ENCODE peak calls at places on chromosomes 16 and 17, in ten cellular contexts. G, B, C, P, W, L, A, Z, I and S are unnamed samples.

GRCh38 chr17:59366773-59367656 is 35.6 kb downstream of the YPEL2 start:
- DNase-seq in G (no peak), B (no peak), C (no peak), P (peak), W (peak), L (peak), A (no peak), Z (peak), I (peak), S (peak)

GRCh38 chr16:67661101-67661661 is 421 bp downstream of the PARD6A start:
- DNase-seq in G (no peak), B (no peak), C (no peak), P (no peak), W (no peak), L (peak), A (no peak), Z (no peak), I (no peak), S (no peak)

GRCh38 chr16:49280861-49281331 is 742 bp downstream of the CBLN1 start:
- DNase-seq in G (no peak), B (no peak), C (no peak), P (no peak), W (no peak), L (no peak), A (no peak), Z (no peak), I (no peak), S (no peak)

GRCh38 chr16:82699711-82700495 is 73.1 kb downstream of the CDH13 start:
- DNase-seq in G (no peak), B (no peak), C (no peak), P (peak), W (peak), L (peak), A (peak), Z (peak), I (no peak), S (no peak)

GRCh38 chr16:27720731-27721547 is 171.0 kb downstream of the KATNIP start:
- DNase-seq in G (no peak), B (no peak), C (no peak), P (no peak), W (no peak), L (no peak), A (no peak), Z (no peak), I (peak), S (no peak)

GRCh38 chr17:32504166-32504990 is 17.6 kb downstream of the CDK5R1 start:
- DNase-seq in G (no peak), B (no peak), C (peak), P (no peak), W (no peak), L (no peak), A (peak), Z (no peak), I (no peak), S (peak)

GRCh38 chr17:59505610-59506276 is 59.7 kb upstream of the DHX40 start:
- DNase-seq in G (no peak), B (no peak), C (no peak), P (no peak), W (no peak), L (peak), A (no peak), Z (no peak), I (no peak), S (no peak)

GRCh38 chr16:55437627-55438026 is 41.4 kb upstream of the MMP2 start:
- DNase-seq in G (no peak), B (peak), C (no peak), P (no peak), W (peak), L (no peak), A (no peak), Z (no peak), I (no peak), S (no peak)

GRCh38 chr17:2400474-2400866 is 390 bp downstream of the MNT start:
- DNase-seq in G (no peak), B (peak), C (peak), P (no peak), W (peak), L (peak), A (no peak), Z (peak), I (peak), S (peak)

DNA sequence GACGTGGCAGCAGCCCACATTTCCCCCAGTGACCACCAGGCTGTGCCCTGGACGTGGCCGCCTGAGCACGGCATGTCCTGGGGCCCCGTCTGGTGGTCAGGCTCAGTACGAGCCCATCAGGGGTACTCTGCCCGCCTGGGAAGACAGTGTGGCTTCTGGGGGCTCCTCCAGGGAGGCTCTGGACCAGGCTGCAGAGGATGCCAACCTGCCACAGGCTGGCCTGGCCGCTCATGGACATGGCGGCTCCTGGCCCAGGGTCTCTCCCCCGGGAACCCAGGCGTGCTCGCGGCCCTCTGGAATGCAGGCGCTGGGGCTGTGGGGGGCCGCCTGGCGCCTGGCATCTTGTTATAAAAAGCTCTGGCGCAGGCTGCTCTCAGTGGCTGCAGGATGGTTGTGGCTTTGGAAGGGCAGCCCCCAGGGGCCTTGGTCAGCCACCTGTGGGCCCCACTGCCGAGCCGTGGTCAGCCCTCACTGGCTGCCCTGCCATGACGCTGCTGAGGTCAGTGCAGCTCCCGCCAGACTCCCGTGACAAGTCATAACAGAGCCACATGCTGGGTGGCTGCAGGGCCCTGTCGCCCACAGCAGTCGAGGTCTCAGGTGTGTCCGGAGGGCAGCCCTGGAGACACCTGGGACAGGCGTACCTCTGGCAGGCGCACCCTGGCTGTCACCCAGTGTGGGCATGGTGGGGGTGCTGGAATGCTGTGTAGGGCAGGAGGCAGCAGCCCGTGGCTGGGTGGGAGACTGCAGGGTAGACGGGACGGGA is 15.0 kb downstream of the CENPX start:
- DNase-seq in G (no peak), B (no peak), C (no peak), P (no peak), W (no peak), L (no peak), A (no peak), Z (no peak), I (no peak), S (no peak)
- TF ChIP-seq CTCF in G (no peak), B (no peak), C (no peak), P (no peak), W (no peak), L (no peak), A (no peak), Z (no peak), I (no peak), S (no peak)

GRCh38 chr17:7405413-7405881 is 1.6 kb upstream of the TMEM256 start:
- DNase-seq in G (no peak), B (no peak), C (no peak), P (no peak), W (no peak), L (no peak), A (no peak), Z (no peak), I (no peak), S (no peak)
- TF ChIP-seq CTCF in G (no peak), B (no peak), C (no peak), P (no peak), W (no peak), L (no peak), A (no peak), Z (no peak), I (no peak), S (no peak)

GRCh38 chr17:22503322-22503899 is 811.1 kb downstream of the KCNJ18 start:
- DNase-seq in G (no peak), B (no peak), C (no peak), P (no peak), W (no peak), L (no peak), A (no peak), Z (no peak), I (no peak), S (no peak)

GRCh38 chr17:22507823-22508222 is 815.5 kb downstream of the KCNJ18 start:
- DNase-seq in G (no peak), B (no peak), C (peak), P (no peak), W (no peak), L (peak), A (no peak), Z (no peak), I (no peak), S (no peak)

GRCh38 chr17:22505660-22506059 is 813.3 kb downstream of the KCNJ18 start:
- DNase-seq in G (no peak), B (no peak), C (no peak), P (no peak), W (no peak), L (no peak), A (no peak), Z (no peak), I (no peak), S (no peak)

GRCh38 chr17:22506231-22506630 is 813.9 kb downstream of the KCNJ18 start:
- DNase-seq in G (no peak), B (no peak), C (peak), P (no peak), W (no peak), L (no peak), A (no peak), Z (no peak), I (no peak), S (no peak)

DNA sequence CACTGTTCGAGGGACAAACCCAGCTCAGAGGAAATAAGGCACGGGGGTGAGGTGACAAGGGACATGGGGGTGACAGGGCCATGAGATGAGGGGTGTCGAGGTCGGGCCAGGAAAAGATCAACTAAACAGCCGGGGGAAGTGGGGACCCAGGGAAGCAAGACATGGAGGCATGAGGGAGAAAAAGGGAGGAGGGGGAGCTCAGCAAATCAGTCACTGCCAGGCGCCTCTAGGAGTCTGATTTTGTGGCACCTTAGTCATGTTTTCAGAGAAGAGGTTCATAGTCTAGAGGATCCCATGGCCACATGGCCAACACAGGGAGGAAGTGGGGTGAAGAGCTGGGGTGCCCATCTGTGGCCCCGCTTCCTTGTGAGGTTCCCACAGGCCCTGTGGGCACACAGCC is 814.5 kb downstream of the KCNJ18 start:
- DNase-seq in G (no peak), B (no peak), C (no peak), P (no peak), W (no peak), L (no peak), A (no peak), Z (no peak), I (no peak), S (no peak)
- TF ChIP-seq CTCF in G (no peak), B (no peak), C (no peak), P (no peak), W (no peak), L (no peak), A (no peak), Z (no peak), I (no peak), S (no peak)

GRCh38 chr16:75566889-75567255 is 693 bp downstream of the GABARAPL2 start:
- DNase-seq in G (no peak), B (peak), C (no peak), P (no peak), W (no peak), L (no peak), A (no peak), Z (no peak), I (no peak), S (no peak)

GRCh38 chr16:75566040-75566888 is at the start of gene GABARAPL2:
- DNase-seq in G (peak), B (peak), C (peak), P (peak), W (peak), L (peak), A (no peak), Z (peak), I (peak), S (peak)

GRCh38 chr16:75565640-75566039 is 539 bp upstream of the GABARAPL2 start:
- DNase-seq in G (no peak), B (no peak), C (no peak), P (no peak), W (no peak), L (peak), A (no peak), Z (no peak), I (no peak), S (no peak)

GRCh38 chr16:75570351-75571104 is 4.3 kb downstream of the GABARAPL2 start:
- DNase-seq in G (no peak), B (peak), C (no peak), P (no peak), W (no peak), L (no peak), A (no peak), Z (no peak), I (no peak), S (no peak)

DNA sequence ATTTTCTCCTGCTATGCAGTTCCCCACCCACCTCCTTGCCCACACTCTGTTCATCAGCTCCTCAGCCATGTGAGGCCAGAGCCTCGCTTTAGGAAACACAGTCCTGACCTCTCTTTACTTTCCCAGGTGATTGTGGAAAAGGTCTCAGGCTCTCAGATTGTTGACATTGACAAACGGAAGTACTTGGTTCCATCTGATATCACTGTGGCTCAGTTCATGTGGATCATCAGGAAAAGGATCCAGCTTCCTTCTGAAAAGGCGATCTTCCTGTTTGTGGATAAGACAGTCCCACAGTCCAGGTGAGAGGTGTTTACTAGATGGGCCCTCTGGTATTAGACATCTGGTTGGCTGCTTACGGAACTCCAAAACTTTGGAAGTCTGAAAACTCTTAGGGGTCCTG is 1.7 kb downstream of the GABARAPL2 start:
- DNase-seq in G (no peak), B (no peak), C (no peak), P (no peak), W (no peak), L (no peak), A (no peak), Z (no peak), I (no peak), S (no peak)
- TF ChIP-seq CTCF in G (no peak), B (no peak), C (no peak), P (no peak), W (no peak), L (no peak), A (no peak), Z (no peak), I (no peak), S (no peak)

DNA sequence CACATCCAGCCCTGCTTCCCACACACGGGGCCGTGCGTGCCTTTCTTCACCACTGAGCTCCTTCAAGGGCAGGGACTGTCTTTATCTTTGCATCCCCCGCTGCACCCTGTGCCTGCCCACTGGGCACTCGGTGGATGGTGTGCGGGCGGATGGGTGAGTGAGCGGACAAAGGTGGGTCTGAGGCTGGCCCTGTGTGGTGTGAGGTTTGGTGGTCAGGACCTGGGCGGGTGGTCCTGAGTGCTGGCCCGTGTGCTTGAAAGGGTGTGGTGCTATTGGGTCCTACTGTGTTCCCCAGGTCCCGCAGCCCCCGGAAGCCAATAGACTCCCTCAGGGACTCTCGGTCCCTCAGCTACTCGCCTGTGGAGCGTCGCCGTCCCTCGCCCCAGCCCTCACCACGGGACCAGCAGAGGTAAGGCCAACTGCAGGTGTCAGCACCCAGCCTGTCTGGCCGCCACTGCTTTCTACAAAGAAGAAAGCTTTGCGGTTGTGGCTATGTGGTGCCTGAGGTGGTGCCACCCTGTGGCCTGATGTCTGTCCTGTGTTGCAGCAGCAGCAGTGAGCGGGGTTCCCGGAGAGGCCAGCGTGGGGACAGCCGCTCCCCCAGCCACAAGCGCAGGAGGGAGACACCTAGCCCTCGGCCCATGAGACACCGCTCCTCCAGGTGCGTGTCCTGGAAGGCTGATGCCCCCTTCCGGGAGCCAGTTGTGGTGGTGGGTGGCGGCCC is 6.9 kb downstream of the ELOB start:
- DNase-seq in G (no peak), B (no peak), C (no peak), P (no peak), W (no peak), L (no peak), A (no peak), Z (no peak), I (no peak), S (peak)
- TF ChIP-seq CTCF in G (no peak), B (no peak), C (no peak), P (no peak), W (no peak), L (peak), A (no peak), Z (no peak), I (no peak), S (no peak)